ENCODE peak calls at places on chromosomes 6 and 20, in six cellular contexts. T is astrocyte of the spinal cord, Q is tibial nerve, K is MM.1S, C is choroid plexus epithelial cell, I is mammary epithelial cell. S is an unnamed sample.

GRCh38 chr6:158220786-158221442 is 52.8 kb downstream of the GTF2H5 start:
- DNase-seq in Q (peak), K (peak), C (peak), T (peak), I (peak), S (peak)

GRCh38 chr6:158353851-158354508 is 41.7 kb downstream of the TULP4 start:
- DNase-seq in T (peak), C (peak), K (no peak), I (peak), Q (no peak), S (no peak)

GRCh38 chr6:161444464-161444863 is 170.6 kb upstream of the AGPAT4 start:
- DNase-seq in T (peak), C (peak), Q (no peak), K (no peak), I (no peak), S (no peak)

GRCh38 chr6:158718431-158719126 is 68.7 kb downstream of the SYTL3 start:
- DNase-seq in C (peak), T (peak), Q (no peak), I (no peak), K (no peak), S (peak)

GRCh38 chr6:34202329-34203201 is 34.1 kb upstream of the HMGA1 start:
- DNase-seq in C (no peak), Q (no peak), I (no peak), T (no peak), K (no peak), S (peak)

GRCh38 chr6:157823001-157823522 is at the start of gene SNX9:
- DNase-seq in I (peak), K (peak), T (peak), Q (peak), C (peak), S (peak)

GRCh38 chr20:58023781-58024180 is 204.7 kb downstream of the ANKRD60 start:
- DNase-seq in I (no peak), K (no peak), T (no peak), Q (no peak), C (no peak), S (no peak)

GRCh38 chr20:4167261-4168004 is 152.1 kb upstream of the RNF24 start:
- DNase-seq in I (no peak), Q (peak), C (no peak), K (no peak), T (peak), S (no peak)

DNA sequence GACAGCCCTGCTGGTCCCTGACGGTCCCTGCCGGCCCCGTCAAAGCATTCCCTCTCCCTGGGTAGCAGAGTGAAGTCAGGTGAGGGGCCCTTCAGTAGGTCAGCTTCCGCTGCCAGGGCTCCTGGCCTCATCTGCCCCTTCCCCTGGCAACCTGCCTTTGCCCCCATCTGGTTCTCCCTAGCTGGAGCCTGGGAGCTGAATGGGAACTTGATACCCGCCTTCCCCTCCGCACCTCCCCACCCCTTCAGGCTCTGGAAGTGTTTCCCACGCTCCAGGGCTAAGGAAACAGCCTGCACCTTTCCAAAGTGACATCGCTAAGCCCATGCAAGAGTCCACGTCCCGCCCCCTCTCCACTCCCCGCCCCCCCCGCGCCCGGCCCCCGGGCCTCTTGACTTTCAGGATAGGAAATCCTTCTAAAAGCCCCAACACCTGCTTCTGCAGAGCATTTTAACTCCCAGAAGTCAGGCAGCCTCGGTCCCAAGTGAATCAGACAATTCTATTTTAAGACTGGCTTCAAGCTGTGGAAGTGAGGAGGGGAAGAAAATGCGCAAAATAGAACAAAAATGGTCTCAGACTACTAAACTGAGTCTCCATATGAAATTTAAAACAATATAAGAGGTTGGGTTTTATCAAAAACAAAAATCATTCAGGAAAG is 53.4 kb downstream of the ISM1 start:
- DNase-seq in C (no peak), K (no peak), I (no peak), T (no peak), Q (no peak), S (no peak)
- H3K4me3 ChIP-seq in C (no peak), K (no peak), I (no peak), T (no peak), Q (no peak), S (no peak)

GRCh38 chr6:70675822-70676221 is 8.1 kb downstream of the SMAP1 start:
- DNase-seq in T (no peak), C (no peak), I (no peak), K (no peak), Q (no peak), S (no peak)

GRCh38 chr6:70672549-70672948 is 4.9 kb downstream of the SMAP1 start:
- DNase-seq in I (no peak), K (no peak), C (no peak), T (no peak), Q (no peak), S (no peak)

GRCh38 chr6:70676821-70677220 is 9.1 kb downstream of the SMAP1 start:
- DNase-seq in I (no peak), Q (no peak), T (no peak), C (no peak), K (no peak), S (no peak)

GRCh38 chr6:70673054-70673453 is 5.4 kb downstream of the SMAP1 start:
- DNase-seq in I (no peak), K (no peak), Q (no peak), C (no peak), T (no peak), S (no peak)

GRCh38 chr6:70673601-70674000 is 5.9 kb downstream of the SMAP1 start:
- DNase-seq in I (peak), K (peak), C (peak), Q (no peak), T (peak), S (peak)
- H3K4me3 ChIP-seq in I (no peak), K (no peak), C (no peak), Q (no peak), T (no peak), S (no peak)

GRCh38 chr6:153081914-153082313 is 49.2 kb downstream of the RGS17 start:
- DNase-seq in C (no peak), Q (no peak), I (no peak), T (no peak), K (no peak), S (no peak)

GRCh38 chr6:153085239-153085638 is 45.8 kb downstream of the RGS17 start:
- DNase-seq in C (no peak), Q (no peak), K (no peak), I (no peak), T (no peak), S (peak)

GRCh38 chr6:153083869-153084268 is 47.2 kb downstream of the RGS17 start:
- DNase-seq in I (no peak), K (no peak), C (no peak), T (no peak), Q (no peak), S (no peak)

GRCh38 chr6:153086225-153086990 is 44.7 kb downstream of the RGS17 start:
- DNase-seq in Q (no peak), I (no peak), T (no peak), K (no peak), C (no peak), S (no peak)

DNA sequence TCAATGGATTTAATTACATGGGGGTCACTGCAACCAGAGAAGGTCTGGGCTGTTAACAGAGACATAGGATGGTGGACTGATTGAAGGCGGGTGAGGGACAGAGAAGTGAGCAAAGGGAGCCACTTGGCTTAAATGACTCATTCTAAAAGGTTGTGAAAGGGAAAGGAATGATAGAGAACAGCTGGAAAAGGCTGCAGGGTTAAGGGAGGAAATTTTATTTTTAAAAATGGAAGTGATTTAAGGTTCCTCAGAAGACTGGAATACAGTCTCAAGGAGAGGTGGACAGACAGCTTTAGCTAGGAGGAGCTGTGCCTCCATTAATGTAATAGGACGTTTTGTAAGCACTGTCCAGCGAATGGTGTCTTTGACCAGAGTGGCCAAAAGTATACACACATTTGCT is 46.7 kb downstream of the RGS17 start:
- DNase-seq in T (peak), Q (no peak), K (no peak), I (peak), C (peak), S (peak)
- H3K4me3 ChIP-seq in T (no peak), Q (no peak), K (no peak), I (no peak), C (no peak), S (no peak)

GRCh38 chr6:137707038-137707589 is 159.9 kb upstream of the TNFAIP3 start:
- DNase-seq in I (no peak), C (no peak), Q (no peak), K (no peak), T (no peak), S (no peak)
- H3K4me3 ChIP-seq in I (no peak), C (no peak), Q (no peak), K (peak), T (no peak), S (no peak)

DNA sequence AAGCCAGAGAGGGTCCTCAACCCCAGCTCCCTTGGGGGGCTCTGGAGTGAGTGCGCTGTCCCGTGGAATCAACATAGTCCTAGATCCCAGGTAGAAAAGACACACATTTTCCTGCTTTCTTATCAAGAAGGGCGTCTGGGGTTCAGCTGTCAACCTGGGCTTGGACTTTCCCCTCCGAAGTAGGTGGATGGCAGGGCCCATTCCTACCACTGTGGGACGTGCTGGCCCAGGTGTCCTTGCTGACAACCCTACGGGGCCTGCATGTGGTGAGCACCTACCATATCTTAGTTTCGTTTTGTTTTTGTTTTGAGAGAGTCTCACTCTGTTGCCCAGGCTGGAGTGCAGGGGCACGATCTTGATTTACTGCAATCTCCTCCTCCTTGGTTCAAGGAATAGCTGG is 42.4 kb downstream of the MYT1 start:
- DNase-seq in K (no peak), I (no peak), Q (no peak), C (no peak), T (no peak), S (no peak)
- H3K4me3 ChIP-seq in K (no peak), I (no peak), Q (no peak), C (no peak), T (no peak), S (no peak)

GRCh38 chr6:43629104-43629504 is at the start of gene GTPBP2:
- DNase-seq in C (peak), T (peak), I (peak), K (peak), Q (peak), S (peak)
- H3K4me3 ChIP-seq in C (peak), T (peak), I (peak), K (peak), Q (peak), S (peak)

S was measured in fibroblast of villous mesenchyme.